ENCODE peak calls at places on chromosomes 6 and 20, in eight cellular contexts. H is heart right ventricle, C is cardiac fibroblast, O is epithelial cell of proximal tubule, D is HFFc6, P is H9, X is brain microvascular endothelial cell, M is cardiac muscle cell. V is an unnamed sample.

GRCh38 chr20:35273449-35274171 is 4.3 kb downstream of the MMP24OS start:
- DNase-seq in M (no peak), X (no peak), C (peak; percentile 15), P (peak; percentile 88), O (no peak), H (peak; percentile 69), D (no peak), V (no peak)

GRCh38 chr20:50583422-50584150 is 73.4 kb downstream of the PTPN1 start:
- DNase-seq in P (no peak), O (no peak), M (no peak), C (no peak), H (no peak), X (no peak), D (no peak), V (peak; percentile 67)

GRCh38 chr6:89148016-89148750 is 2.3 kb downstream of the PM20D2 start:
- DNase-seq in P (no peak), O (no peak), X (no peak), D (no peak), C (no peak), H (no peak), M (no peak), V (no peak)

GRCh38 chr20:21166801-21167200 is 40.9 kb downstream of the KIZ start:
- DNase-seq in M (no peak), D (no peak), X (no peak), C (no peak), H (no peak), O (no peak), P (no peak), V (no peak)

GRCh38 chr6:34276881-34277762 is 28.3 kb upstream of the SMIM29 start:
- DNase-seq in M (no peak), X (no peak), O (no peak), H (no peak), C (no peak), P (no peak), D (no peak), V (no peak)

GRCh38 chr6:36289281-36290018 is 19.6 kb downstream of the PNPLA1 start:
- DNase-seq in D (no peak), O (no peak), P (peak; percentile 45), M (no peak), X (no peak), H (no peak), C (no peak), V (no peak)

GRCh38 chr6:9518433-9518832 is 896.4 kb downstream of the TFAP2A start:
- DNase-seq in H (no peak), C (no peak), X (no peak), P (no peak), M (no peak), O (no peak), D (no peak), V (no peak)

GRCh38 chr20:63837134-63837429 is 6.0 kb upstream of the ZBTB46 start:
- DNase-seq in H (no peak), D (no peak), O (no peak), M (no peak), X (no peak), C (no peak), P (peak; percentile 21), V (no peak)

GRCh38 chr6:36590237-36590636 is 3.9 kb upstream of the SRSF3 start:
- DNase-seq in P (no peak), X (peak; percentile 70), O (peak; percentile 69), H (no peak), C (peak; percentile 77), M (peak; percentile 83), D (peak; percentile 69), V (no peak)

GRCh38 chr6:166381733-166382499 is 824 bp downstream of the MPC1 start:
- DNase-seq in M (peak; percentile 54), O (peak; percentile 18), D (no peak), P (peak; percentile 85), X (peak; percentile 12), C (peak; percentile 52), H (peak; percentile 58), V (no peak)

GRCh38 chr6:31585531-31585930 is 546 bp upstream of the LST1 start:
- DNase-seq in O (no peak), H (no peak), P (peak; percentile 66), X (no peak), M (no peak), D (peak; percentile 25), C (no peak), V (no peak)
- TF ChIP-seq CTCF in O (peak; percentile 67), H (peak; percentile 42), P (peak; percentile 77), X (peak; percentile 65), M (peak; percentile 16), D (peak; percentile 75), C (peak; percentile 43), V (peak; percentile 58)

DNA sequence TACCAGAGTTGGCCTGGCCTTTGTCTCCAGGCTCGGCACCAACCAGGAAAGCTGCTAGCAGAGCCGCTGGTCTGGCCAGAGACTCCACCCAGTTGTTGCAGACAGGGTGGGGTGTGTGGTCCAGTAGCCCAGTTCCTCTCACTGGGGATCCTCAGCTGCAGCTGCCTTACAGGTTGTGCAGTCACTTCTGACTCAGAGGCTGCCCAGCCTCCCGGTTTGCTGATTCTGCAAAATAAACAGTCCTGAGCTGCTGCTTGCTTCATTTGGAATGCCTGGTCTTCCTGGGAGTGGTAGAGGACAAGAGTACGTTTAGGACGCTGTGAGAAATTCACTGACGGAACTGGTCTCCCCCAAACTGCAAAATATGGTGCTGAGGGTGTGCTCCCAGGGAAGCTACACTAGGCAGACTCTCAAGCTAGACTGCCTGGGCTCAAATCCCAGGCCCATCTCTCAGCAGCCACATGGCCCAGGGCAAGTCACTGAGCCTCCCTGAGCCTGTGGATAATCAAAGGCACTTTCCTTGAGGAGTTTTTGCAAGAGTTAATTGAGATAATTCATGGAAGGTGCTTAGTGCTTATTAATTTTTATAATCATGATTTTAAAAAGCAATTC is 246.1 kb downstream of the TFAP2C start:
- DNase-seq in C (peak; percentile 15), O (peak; percentile 12), H (no peak), M (peak; percentile 23), P (peak; percentile 59), D (peak; percentile 58), X (peak; percentile 85), V (no peak)
- TF ChIP-seq CTCF in C (no peak), O (no peak), H (no peak), M (no peak), P (no peak), D (no peak), X (no peak), V (no peak)

GRCh38 chr20:59078231-59078630 is 35.6 kb upstream of the PRELID3B start:
- DNase-seq in C (no peak), P (no peak), D (no peak), H (no peak), O (no peak), X (no peak), M (no peak), V (no peak)

GRCh38 chr20:59082981-59083380 is 40.4 kb upstream of the PRELID3B start:
- DNase-seq in H (no peak), M (no peak), X (peak; percentile 16), C (no peak), D (peak; percentile 89), O (no peak), P (no peak), V (no peak)

GRCh38 chr20:59084041-59084841 is 41.7 kb upstream of the PRELID3B start:
- DNase-seq in O (no peak), X (no peak), P (no peak), C (no peak), M (no peak), H (peak; percentile 25), D (no peak), V (no peak)

GRCh38 chr20:59081036-59081435 is 38.5 kb upstream of the PRELID3B start:
- DNase-seq in C (no peak), H (no peak), P (no peak), X (no peak), O (no peak), M (no peak), D (no peak), V (no peak)

DNA sequence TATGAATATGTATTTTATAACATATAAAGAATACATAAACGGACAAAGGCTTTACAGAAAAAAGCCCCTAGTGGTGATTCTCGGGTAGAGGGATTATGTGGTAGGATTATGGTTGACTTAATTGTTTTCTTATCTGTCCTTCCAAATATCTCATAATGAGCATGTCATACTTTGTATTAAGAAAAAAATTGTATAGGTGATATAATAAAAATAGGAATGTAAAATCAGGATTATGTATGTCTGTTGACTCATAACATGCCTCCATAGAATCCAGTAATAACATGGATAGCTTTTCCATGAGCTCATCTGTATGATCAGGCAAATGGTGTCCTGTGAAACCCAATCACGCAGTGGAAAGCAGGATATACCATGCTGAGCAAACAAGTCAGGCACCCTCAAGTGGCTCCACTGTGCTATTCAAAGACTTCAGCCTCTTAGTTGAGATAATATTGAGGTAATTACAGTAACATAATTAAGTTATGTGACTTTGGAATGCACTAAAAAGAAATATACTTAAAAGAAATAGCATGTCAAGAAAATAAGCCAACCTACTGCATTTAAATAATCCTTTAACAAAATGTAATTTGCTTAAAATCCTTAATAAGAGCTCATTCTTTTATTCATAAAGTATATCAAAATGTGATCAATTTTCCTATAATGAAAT is 39.6 kb upstream of the PRELID3B start:
- DNase-seq in D (peak; percentile 54), O (no peak), C (no peak), M (peak; percentile 12), P (no peak), X (no peak), H (no peak), V (no peak)
- TF ChIP-seq CTCF in D (peak; percentile 75), O (peak; percentile 36), C (peak; percentile 35), M (peak; percentile 39), P (peak; percentile 66), X (peak; percentile 38), H (peak; percentile 44), V (peak; percentile 72)

GRCh38 chr6:145036236-145036635 is 699.1 kb downstream of the EPM2A start:
- DNase-seq in M (no peak), P (no peak), H (no peak), D (no peak), C (no peak), X (no peak), O (no peak), V (no peak)
- TF ChIP-seq CTCF in M (no peak), P (no peak), H (no peak), D (no peak), C (no peak), X (no peak), O (no peak), V (no peak)

DNA sequence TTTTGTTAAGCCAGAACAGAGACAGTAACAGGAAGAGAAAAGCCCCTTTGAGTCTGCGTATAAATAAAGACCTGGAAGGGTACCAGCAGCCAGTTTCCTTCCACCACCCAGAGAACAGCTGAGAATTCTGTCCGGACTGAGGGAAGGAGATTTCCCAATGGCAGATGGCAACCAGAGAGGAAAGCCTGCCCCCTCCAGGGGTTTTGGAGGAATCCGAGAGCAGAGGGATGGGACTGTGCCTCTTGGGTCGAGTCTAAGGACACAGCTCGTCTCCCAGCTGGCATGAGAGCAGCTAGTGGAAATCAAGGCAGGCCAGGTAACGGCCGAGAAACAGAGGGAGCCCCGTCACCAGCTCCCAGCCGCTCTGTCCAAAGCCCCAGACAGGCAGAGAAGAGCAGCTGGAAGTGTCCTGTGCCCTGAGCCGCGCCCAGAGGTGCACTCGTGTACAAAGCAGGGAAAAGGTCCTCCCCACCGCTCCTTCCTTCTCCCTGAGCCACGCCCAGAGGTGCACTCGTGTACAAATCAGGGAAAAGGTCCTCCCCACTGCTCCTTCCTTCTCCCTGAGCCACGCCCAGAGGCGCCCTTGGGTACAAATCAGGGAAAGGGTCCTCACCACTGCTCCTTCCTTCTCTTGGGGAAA is 134.0 kb upstream of the SNX9 start:
- DNase-seq in M (peak; percentile 51), D (no peak), C (peak; percentile 52), P (peak; percentile 62), O (no peak), X (no peak), H (no peak), V (no peak)
- TF ChIP-seq CTCF in M (peak; percentile 21), D (peak; percentile 9), C (no peak), P (peak; percentile 54), O (no peak), X (peak; percentile 15), H (no peak), V (no peak)

GRCh38 chr6:83417880-83418663 is 12.8 kb downstream of the ME1 start:
- DNase-seq in P (no peak), H (no peak), C (peak; percentile 81), X (peak; percentile 37), D (peak; percentile 57), O (no peak), M (peak; percentile 81), V (no peak)
- TF ChIP-seq CTCF in P (peak; percentile 72), H (peak; percentile 60), C (peak; percentile 59), X (peak; percentile 57), D (peak; percentile 82), O (peak; percentile 77), M (peak; percentile 65), V (peak; percentile 86)